ENCODE peak calls at places on chromosome 22, in eight cellular contexts. N is heart left ventricle, Y is cardiac muscle cell, Z is progenitor cell of endocrine pancreas, D is colonic mucosa, Q is BE2C, K is mesothelial cell of epicardium, U is ascending aorta. R is an unnamed sample.

GRCh38 chr22:19875531-19876313 is 21.0 kb upstream of the GNB1L start:
- DNase-seq in N (peak), Y (no peak), Z (no peak), D (peak), Q (no peak), K (no peak), U (peak), R (peak)

GRCh38 chr22:37759281-37759680 is 48.5 kb upstream of the GCAT start:
- DNase-seq in N (no peak), Y (no peak), Z (no peak), D (no peak), Q (no peak), K (no peak), U (no peak), R (no peak)

GRCh38 chr22:44182591-44183588 is 2.2 kb downstream of the PARVG start:
- DNase-seq in N (peak), Y (no peak), Z (no peak), D (peak), Q (no peak), K (no peak), U (peak), R (peak)

GRCh38 chr22:23791737-23792645 is 5.2 kb downstream of the SMARCB1 start:
- DNase-seq in N (peak), Y (no peak), Z (no peak), D (no peak), Q (no peak), K (no peak), U (no peak), R (no peak)

GRCh38 chr22:38327396-38327795 is 10.2 kb upstream of the CSNK1E start:
- DNase-seq in N (no peak), Y (no peak), Z (no peak), D (no peak), Q (no peak), K (no peak), U (no peak), R (no peak)

GRCh38 chr22:37999236-37999635 is 14.9 kb upstream of the SOX10 start:
- DNase-seq in N (no peak), Y (no peak), Z (no peak), D (no peak), Q (no peak), K (no peak), U (no peak), R (no peak)

GRCh38 chr22:19997561-19998231 is 18.9 kb downstream of the ARVCF start:
- DNase-seq in N (peak), Y (no peak), Z (no peak), D (no peak), Q (peak), K (no peak), U (no peak), R (no peak)

GRCh38 chr22:44329179-44329796 is 16.5 kb upstream of the SHISAL1 start:
- DNase-seq in N (no peak), Y (no peak), Z (no peak), D (no peak), Q (peak), K (no peak), U (no peak), R (peak)

GRCh38 chr22:42595434-42595833 is 19.2 kb downstream of the POLDIP3 start:
- DNase-seq in N (no peak), Y (peak), Z (no peak), D (no peak), Q (peak), K (no peak), U (no peak), R (no peak)

GRCh38 chr22:48288541-48288940 is 1526.1 kb downstream of the TBC1D22A start:
- DNase-seq in N (no peak), Y (no peak), Z (no peak), D (no peak), Q (no peak), K (no peak), U (no peak), R (no peak)

GRCh38 chr22:22720724-22721261 is 76.4 kb downstream of the GGTLC2 start:
- DNase-seq in N (no peak), Y (no peak), Z (no peak), D (no peak), Q (no peak), K (no peak), U (no peak), R (no peak)

GRCh38 chr22:20439556-20439927 is 1.9 kb upstream of the SCARF2 start:
- DNase-seq in N (peak), Y (no peak), Z (no peak), D (no peak), Q (no peak), K (no peak), U (no peak), R (no peak)

GRCh38 chr22:50641696-50642607 is 14.0 kb upstream of the ARSA start:
- DNase-seq in N (no peak), Y (peak), Z (no peak), D (no peak), Q (peak), K (no peak), U (no peak), R (peak)

GRCh38 chr22:30314918-30315317 is 11.8 kb downstream of the TBC1D10A start:
- DNase-seq in N (no peak), Y (no peak), Z (no peak), D (no peak), Q (no peak), K (no peak), U (no peak), R (peak)

GRCh38 chr22:20292673-20293232 is 24.6 kb upstream of the RTN4R start:
- DNase-seq in N (no peak), Y (no peak), Z (no peak), D (no peak), Q (no peak), K (no peak), U (no peak), R (no peak)

GRCh38 chr22:22125579-22126468 is 118.8 kb upstream of the VPREB1 start:
- DNase-seq in N (peak), Y (no peak), Z (no peak), D (no peak), Q (no peak), K (no peak), U (no peak), R (no peak)

GRCh38 chr22:20422965-20423635 is 14.5 kb downstream of the SCARF2 start:
- DNase-seq in N (peak), Y (no peak), Z (no peak), D (peak), Q (peak), K (no peak), U (peak), R (no peak)

GRCh38 chr22:22733881-22734373 is 89.5 kb downstream of the GGTLC2 start:
- DNase-seq in N (no peak), Y (no peak), Z (no peak), D (no peak), Q (no peak), K (no peak), U (no peak), R (no peak)

GRCh38 chr22:42959472-42960145 is 55.3 kb downstream of the PACSIN2 start:
- DNase-seq in N (peak), Y (peak), Z (no peak), D (peak), Q (peak), K (peak), U (peak), R (no peak)

GRCh38 chr22:35330258-35330861 is 30.7 kb downstream of the TOM1 start:
- DNase-seq in N (peak), Y (no peak), Z (no peak), D (peak), Q (peak), K (no peak), U (peak), R (peak)

GRCh38 chr22:41442240-41442792 is 4.3 kb downstream of the TOB2 start:
- DNase-seq in N (no peak), Y (no peak), Z (no peak), D (no peak), Q (no peak), K (no peak), U (no peak), R (no peak)

GRCh38 chr22:24768537-24769374 is 5.8 kb downstream of the PIWIL3 start:
- DNase-seq in N (no peak), Y (peak), Z (peak), D (peak), Q (peak), K (peak), U (peak), R (peak)

GRCh38 chr22:43289976-43290663 is 53.1 kb downstream of the SCUBE1 start:
- DNase-seq in N (peak), Y (no peak), Z (no peak), D (no peak), Q (peak), K (no peak), U (peak), R (no peak)

GRCh38 chr22:36258750-36259619 is 6.1 kb downstream of the APOL1 start:
- DNase-seq in N (peak), Y (peak), Z (no peak), D (no peak), Q (no peak), K (no peak), U (no peak), R (peak)

GRCh38 chr22:36330655-36331305 is 57.0 kb downstream of the MYH9 start:
- DNase-seq in N (no peak), Y (no peak), Z (no peak), D (peak), Q (no peak), K (no peak), U (peak), R (peak)

GRCh38 chr22:26534166-26534855 is 22.0 kb upstream of the TFIP11 start:
- DNase-seq in N (no peak), Y (no peak), Z (no peak), D (no peak), Q (no peak), K (no peak), U (no peak), R (no peak)

GRCh38 chr22:26535499-26535898 is 23.2 kb upstream of the TFIP11 start:
- DNase-seq in N (no peak), Y (no peak), Z (no peak), D (no peak), Q (no peak), K (no peak), U (no peak), R (no peak)

GRCh38 chr22:26536762-26537134 is 24.5 kb upstream of the TFIP11 start:
- DNase-seq in N (no peak), Y (no peak), Z (no peak), D (no peak), Q (no peak), K (no peak), U (no peak), R (no peak)

GRCh38 chr22:26534874-26535470 is 22.7 kb upstream of the TFIP11 start:
- DNase-seq in N (no peak), Y (no peak), Z (no peak), D (no peak), Q (no peak), K (no peak), U (no peak), R (no peak)

DNA sequence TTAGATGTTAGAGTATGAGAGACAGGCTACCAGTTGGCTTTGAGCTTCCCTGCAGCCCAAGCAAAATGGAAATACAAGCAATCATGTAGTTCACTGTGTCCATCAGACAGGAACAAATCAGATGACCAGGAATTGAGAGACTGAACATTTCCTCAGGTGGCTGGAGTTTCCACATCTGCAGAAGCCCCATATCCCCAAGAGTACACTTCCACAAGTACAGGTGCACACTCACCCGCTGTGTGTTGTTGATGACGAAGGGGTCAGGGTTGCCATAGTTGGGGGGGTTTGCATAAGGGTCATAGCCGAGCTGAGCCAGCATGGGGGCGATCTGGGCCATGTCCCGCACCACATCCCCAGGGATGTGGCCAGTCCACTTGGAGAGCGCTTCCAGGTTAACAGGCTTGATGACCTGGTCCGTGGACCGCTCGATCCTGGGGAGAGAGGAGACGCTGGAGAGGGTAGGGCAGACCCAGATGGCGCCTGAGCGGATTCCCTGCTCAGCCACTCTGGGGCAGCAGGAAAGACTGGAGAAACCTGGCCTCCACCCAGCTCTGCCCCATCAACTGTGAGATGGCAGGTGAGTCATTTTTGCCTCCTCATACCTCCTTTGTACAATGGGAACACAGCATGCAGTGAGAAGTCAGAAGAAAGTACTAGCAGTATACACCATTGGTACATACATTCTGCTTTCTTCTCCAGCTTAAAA is 23.9 kb upstream of the TFIP11 start:
- DNase-seq in N (no peak), Y (no peak), Z (no peak), D (no peak), Q (no peak), K (no peak), U (no peak), R (no peak)
- TF ChIP-seq CTCF in N (no peak), Y (no peak), Z (no peak), D (no peak), Q (no peak), K (no peak), U (no peak), R (no peak)

DNA sequence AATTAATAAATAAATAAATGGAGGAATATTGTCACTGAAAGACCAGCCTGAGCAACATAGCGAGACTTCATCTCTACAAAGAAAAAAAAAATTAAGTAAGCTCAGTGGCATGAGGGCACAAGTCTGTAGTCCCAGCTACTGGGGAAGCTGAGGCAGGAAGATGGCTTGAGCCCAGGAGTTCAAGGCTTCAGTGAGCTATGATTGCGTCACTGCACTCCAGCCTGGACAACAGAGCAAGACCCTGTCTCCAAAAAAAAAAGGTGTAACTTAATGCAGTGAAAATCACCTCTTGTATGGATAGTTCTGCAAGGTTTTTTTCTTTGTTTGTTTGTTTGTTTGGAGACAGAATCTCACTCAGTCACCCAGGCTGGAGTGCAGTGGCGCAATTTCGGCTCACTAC is 4.6 kb upstream of the SYNGR1 start:
- DNase-seq in N (no peak), Y (no peak), Z (no peak), D (no peak), Q (no peak), K (no peak), U (no peak), R (no peak)
- TF ChIP-seq CTCF in N (no peak), Y (no peak), Z (no peak), D (no peak), Q (no peak), K (no peak), U (no peak), R (no peak)

GRCh38 chr22:17366830-17367229 is 2.4 kb upstream of the CECR2 start:
- DNase-seq in N (peak), Y (peak), Z (peak), D (peak), Q (peak), K (peak), U (no peak), R (peak)
- TF ChIP-seq CTCF in N (peak), Y (peak), Z (peak), D (no peak), Q (peak), K (no peak), U (no peak), R (peak)

DNA sequence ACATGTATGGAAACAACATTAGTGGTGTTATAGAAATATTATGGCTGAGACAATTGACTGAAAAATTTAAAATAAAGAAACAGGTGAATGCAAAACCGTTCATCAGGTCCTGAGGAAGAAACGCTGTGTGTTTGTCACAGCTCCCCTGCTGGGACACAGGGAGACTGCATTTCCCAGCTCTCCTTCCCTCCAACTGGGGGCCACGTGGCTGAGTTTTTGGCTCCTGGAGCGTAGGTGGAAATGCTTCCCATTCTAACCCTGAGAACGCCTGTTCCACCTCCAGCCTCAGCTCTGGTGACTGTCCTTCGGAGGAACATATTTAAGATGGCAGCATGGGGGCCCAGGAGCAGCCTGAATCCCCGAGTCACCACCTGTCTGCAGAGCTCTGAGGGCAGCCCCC is 398.6 kb downstream of the BRD1 start:
- DNase-seq in N (no peak), Y (no peak), Z (no peak), D (no peak), Q (no peak), K (no peak), U (no peak), R (no peak)
- TF ChIP-seq CTCF in N (no peak), Y (no peak), Z (peak), D (no peak), Q (no peak), K (no peak), U (no peak), R (no peak)

GRCh38 chr22:46025973-46026906 is 49.3 kb upstream of the WNT7B start:
- DNase-seq in N (no peak), Y (no peak), Z (no peak), D (no peak), Q (no peak), K (no peak), U (peak), R (no peak)

GRCh38 chr22:46026907-46027218 is 49.9 kb upstream of the WNT7B start:
- DNase-seq in N (no peak), Y (no peak), Z (no peak), D (no peak), Q (no peak), K (no peak), U (no peak), R (no peak)

GRCh38 chr22:46029036-46029435 is 52.1 kb upstream of the WNT7B start:
- DNase-seq in N (no peak), Y (no peak), Z (no peak), D (no peak), Q (no peak), K (no peak), U (peak), R (no peak)

GRCh38 chr22:46028069-46028991 is 51.4 kb upstream of the WNT7B start:
- DNase-seq in N (no peak), Y (no peak), Z (no peak), D (no peak), Q (no peak), K (no peak), U (peak), R (no peak)

DNA sequence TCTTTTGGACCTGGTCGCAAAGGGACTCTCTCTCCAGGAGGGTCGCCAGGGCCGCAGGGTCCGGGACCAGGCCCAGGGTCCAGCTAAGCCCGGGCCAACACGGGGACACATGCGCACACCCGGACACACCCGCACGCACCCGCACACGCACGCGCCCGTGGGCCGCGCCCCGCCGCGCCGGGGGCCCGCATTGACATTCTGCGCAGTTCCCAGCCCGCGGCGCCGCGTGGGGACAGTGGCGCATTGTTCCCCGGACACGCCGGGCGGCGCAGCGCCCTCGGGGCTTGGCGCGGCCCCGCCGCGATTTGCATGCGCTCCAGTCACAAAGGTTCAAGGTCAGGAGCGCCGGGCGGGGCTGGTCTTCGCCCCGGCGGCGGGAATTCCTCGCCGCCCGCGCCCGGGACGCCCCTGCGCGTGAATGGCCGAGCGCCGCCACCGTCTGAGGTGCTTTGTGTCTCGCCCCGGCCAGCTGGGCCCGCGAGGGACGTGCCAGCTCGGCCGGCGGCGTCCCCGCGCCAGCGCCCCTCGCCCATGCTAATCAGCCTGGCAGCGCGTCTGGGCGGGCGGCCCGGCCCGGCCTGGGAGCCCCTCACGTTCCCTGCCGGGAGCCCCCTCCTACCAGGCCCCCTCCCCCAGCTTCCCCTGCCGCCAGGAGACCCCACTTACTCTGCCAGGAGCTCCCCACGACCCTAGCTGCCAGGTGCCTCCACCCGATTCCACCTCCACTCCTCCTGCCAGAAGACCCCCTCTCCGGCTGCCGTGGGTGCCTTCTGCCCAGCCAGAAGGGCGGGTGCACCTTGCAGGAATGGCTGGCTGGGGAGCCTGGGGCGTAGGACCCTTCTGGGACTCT is 50.5 kb upstream of the WNT7B start:
- DNase-seq in N (peak), Y (peak), Z (peak), D (peak), Q (no peak), K (no peak), U (peak), R (no peak)
- TF ChIP-seq CTCF in N (no peak), Y (no peak), Z (no peak), D (no peak), Q (no peak), K (no peak), U (peak), R (no peak)